ENCODE peak calls at places on chromosomes 2 and 18, in five cellular contexts. J is AG10803, A is spleen, E is Peyer's patch, H is colonic mucosa. B is an unnamed sample.
A peak's percentile ranks its signal among the peaks of the same experiment; 100 is the strongest.

GRCh38 chr2:18345848-18346247 is 214.6 kb downstream of the RDH14 start:
- DNase-seq in J (peak; percentile 23), A (no peak), E (no peak), H (no peak), B (peak; percentile 47)

GRCh38 chr2:131400849-131401248 is 36.9 kb upstream of the RAB6D start:
- DNase-seq in H (no peak), E (no peak), A (no peak), J (no peak), B (no peak)

GRCh38 chr2:104702026-104702425 is 151.9 kb upstream of the POU3F3 start:
- DNase-seq in A (no peak), H (no peak), J (no peak), E (no peak), B (no peak)

GRCh38 chr2:166464187-166464586 is 29.9 kb downstream of the SCN7A start:
- DNase-seq in J (no peak), H (no peak), A (no peak), E (no peak), B (peak; percentile 0)

GRCh38 chr2:173076557-173077345 is 1.1 kb downstream of the MAP3K20 start:
- DNase-seq in J (peak; percentile 46), E (peak; percentile 21), A (peak; percentile 87), H (peak; percentile 49), B (peak; percentile 71)

GRCh38 chr18:70450658-70451253 is 161.9 kb downstream of the SOCS6 start:
- DNase-seq in J (peak; percentile 14), A (no peak), H (no peak), E (no peak), B (peak; percentile 56)

GRCh38 chr2:28934769-28935168 is 40.3 kb downstream of the WDR43 start:
- DNase-seq in E (no peak), A (no peak), J (no peak), H (no peak), B (no peak)

GRCh38 chr2:158729873-158730620 is 65.1 kb upstream of the DAPL1 start:
- DNase-seq in E (no peak), A (no peak), J (no peak), H (no peak), B (no peak)

GRCh38 chr18:35511833-35512232 is 14.1 kb upstream of the INO80C start:
- DNase-seq in J (no peak), E (no peak), H (peak; percentile 9), A (no peak), B (no peak)

GRCh38 chr2:143629344-143629743 is 500.1 kb downstream of the ARHGAP15 start:
- DNase-seq in J (peak; percentile 58), E (no peak), A (no peak), H (no peak), B (no peak)

GRCh38 chr18:58180738-58181353 is 136.8 kb downstream of the NEDD4L start:
- DNase-seq in E (peak; percentile 56), H (peak; percentile 78), J (peak; percentile 33), A (no peak), B (peak; percentile 62)

GRCh38 chr18:8826514-8826913 is 121.2 kb downstream of the MTCL1 start:
- DNase-seq in E (no peak), J (no peak), A (no peak), H (no peak), B (no peak)

GRCh38 chr18:34548973-34549294 is 161.2 kb upstream of the DTNA start:
- DNase-seq in H (no peak), E (no peak), A (no peak), J (no peak), B (no peak)

GRCh38 chr2:3219536-3219935 is 158.1 kb downstream of the EIPR1 start:
- DNase-seq in E (no peak), J (no peak), A (no peak), H (no peak), B (no peak)

GRCh38 chr2:10414000-10414451 is 34.1 kb downstream of the ODC1 start:
- DNase-seq in A (no peak), J (peak; percentile 43), E (peak; percentile 51), H (peak; percentile 79), B (peak; percentile 33)

GRCh38 chr2:48400553-48401179 is 129.3 kb upstream of the STON1 start:
- DNase-seq in E (no peak), A (no peak), H (no peak), J (no peak), B (no peak)

GRCh38 chr2:200130762-200131166 is 175.4 kb downstream of the MAIP1 start:
- DNase-seq in A (no peak), E (no peak), H (no peak), J (no peak), B (no peak)

GRCh38 chr2:46387292-46387691 is 90.1 kb downstream of the EPAS1 start:
- DNase-seq in J (no peak), E (no peak), A (no peak), H (no peak), B (no peak)

GRCh38 chr2:71578665-71579371 is 125.5 kb downstream of the DYSF start:
- DNase-seq in E (no peak), A (no peak), J (peak; percentile 59), H (no peak), B (peak; percentile 44)

GRCh38 chr2:241309684-241310117 is 5.8 kb downstream of the HDLBP start:
- DNase-seq in J (peak; percentile 58), H (no peak), E (peak; percentile 64), A (peak; percentile 80), B (peak; percentile 42)

GRCh38 chr2:154952346-154953010 is 254.0 kb downstream of the KCNJ3 start:
- DNase-seq in E (no peak), H (no peak), J (no peak), A (no peak), B (no peak)

GRCh38 chr2:212831671-212832199 is 293.1 kb upstream of the ERBB4 start:
- DNase-seq in H (no peak), J (no peak), A (peak; percentile 71), E (no peak), B (no peak)

GRCh38 chr2:14778015-14778414 is 145.5 kb downstream of the LRATD1 start:
- DNase-seq in E (no peak), H (no peak), J (peak; percentile 74), A (no peak), B (no peak)

GRCh38 chr2:2142350-2142749 is 188.7 kb downstream of the MYT1L start:
- DNase-seq in A (no peak), E (no peak), J (no peak), H (no peak), B (no peak)
- TF ChIP-seq CTCF in A (no peak), E (no peak), J (no peak), H (no peak), B (no peak)

DNA sequence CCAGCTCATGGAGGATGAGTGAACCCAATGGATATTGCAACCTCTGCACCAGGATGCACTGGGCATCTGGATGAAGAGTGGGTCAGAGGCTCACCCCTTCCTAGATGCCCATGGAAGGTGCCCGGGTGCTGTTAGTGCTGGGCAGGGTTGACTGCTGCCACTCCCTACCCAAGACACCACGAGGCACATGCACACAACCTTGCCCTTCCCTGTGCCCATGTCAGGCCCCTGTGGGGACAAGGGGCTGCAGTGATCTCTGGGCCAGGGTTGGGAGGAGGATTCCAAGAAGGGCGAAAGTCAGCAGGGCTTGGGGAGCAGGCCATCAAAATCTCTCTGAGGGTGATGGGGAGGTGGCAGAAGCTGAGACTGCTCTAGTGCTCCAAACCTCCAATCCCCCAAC is 309.7 kb upstream of the ST6GAL2 start:
- DNase-seq in A (no peak), H (no peak), J (no peak), E (no peak), B (no peak)
- H3K4me3 ChIP-seq in A (no peak overlapping the region), H (no peak overlapping the region), J (no peak overlapping the region), E (no peak overlapping the region), B (no peak overlapping the region)

GRCh38 chr2:65434592-65435241 is 2.3 kb upstream of the SPRED2 start:
- DNase-seq in H (no peak), A (no peak), J (no peak), E (no peak), B (no peak)

GRCh38 chr2:65430515-65431416 is 1.6 kb downstream of the SPRED2 start:
- DNase-seq in J (peak; percentile 54), A (peak; percentile 92), E (peak; percentile 64), H (peak; percentile 77), B (peak; percentile 39)

GRCh38 chr2:65429799-65430514 is 2.4 kb downstream of the SPRED2 start:
- DNase-seq in H (peak; percentile 65), E (no peak), J (peak; percentile 9), A (no peak), B (peak; percentile 33)

GRCh38 chr2:65432227-65433190 is at the start of gene SPRED2:
- DNase-seq in E (peak; percentile 75), H (peak; percentile 92), A (peak; percentile 92), J (peak; percentile 98), B (peak; percentile 97)

GRCh38 chr2:65431417-65432226 is 777 bp downstream of the SPRED2 start:
- DNase-seq in H (peak; percentile 59), J (peak; percentile 29), E (peak; percentile 57), A (peak; percentile 89), B (peak; percentile 39)
- TF ChIP-seq CTCF in H (no peak), J (no peak), E (no peak), A (no peak), B (no peak)

DNA sequence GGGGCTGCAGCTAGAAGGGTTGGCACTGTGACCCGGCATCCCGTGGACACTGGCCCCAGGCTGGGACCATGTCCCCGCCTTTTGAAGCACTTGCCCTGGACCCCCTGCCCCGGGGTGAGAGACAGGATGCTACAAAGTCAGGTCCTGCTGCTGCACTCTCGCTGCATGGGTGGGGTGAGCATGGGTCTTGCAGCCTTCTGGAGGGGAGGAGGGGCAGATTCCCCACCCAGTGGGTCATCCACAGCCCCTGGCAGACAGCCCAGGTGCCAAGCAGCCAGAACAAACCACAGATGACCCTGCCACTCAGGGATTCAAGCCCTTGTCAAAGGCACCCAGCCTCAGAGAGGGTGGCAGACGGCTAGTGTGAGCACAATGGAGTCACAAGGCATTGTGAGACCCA is 5.7 kb upstream of the NMUR1 start:
- DNase-seq in E (no peak), H (no peak), A (no peak), J (no peak), B (no peak)
- H3K4me3 ChIP-seq in E (no peak overlapping the region), H (no peak overlapping the region), A (no peak overlapping the region), J (no peak overlapping the region), B (no peak overlapping the region)

DNA sequence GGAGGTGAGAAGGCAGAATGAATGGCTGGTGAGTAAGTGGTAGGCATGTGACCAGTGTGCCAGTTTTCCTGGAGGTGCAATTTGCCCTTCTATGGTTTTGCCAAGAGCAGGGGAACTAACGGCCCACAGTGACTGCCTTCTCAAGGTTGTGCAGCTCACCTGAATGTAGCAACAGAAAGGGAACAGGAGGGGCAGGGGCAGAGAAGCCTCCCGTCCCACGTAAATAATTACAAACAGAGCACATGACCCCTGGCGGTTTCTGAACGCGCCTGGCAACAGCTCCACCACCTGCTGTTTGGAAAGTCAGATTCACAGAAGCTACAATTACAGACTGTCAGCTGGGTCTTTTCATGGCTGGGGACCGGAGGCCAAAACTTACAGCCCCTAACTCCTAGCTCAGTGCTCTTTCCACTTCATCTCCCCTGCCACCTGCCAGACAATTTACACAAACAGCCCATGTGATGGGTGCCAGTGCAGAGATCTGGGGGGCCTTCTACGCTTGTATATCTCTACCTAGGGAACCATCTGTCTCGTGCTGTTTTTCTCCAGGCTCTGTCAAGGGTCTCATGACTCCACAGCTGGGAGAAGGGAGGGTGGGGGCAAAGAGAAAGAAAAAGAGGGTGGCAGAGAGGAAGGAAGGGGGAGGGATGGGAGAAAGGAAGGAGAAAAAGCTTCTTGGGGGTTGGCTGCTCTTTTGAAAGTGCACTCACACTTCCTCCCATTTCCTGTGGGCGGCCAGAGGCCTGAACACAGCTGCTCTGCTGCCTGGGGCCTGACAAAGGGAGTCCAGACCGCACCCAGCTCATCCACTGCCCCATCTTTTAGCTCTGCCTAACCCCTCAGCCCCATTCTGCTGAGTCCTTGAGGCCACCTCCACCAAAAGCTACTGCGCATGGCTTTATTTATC is 69.5 kb downstream of the POLR1A start:
- DNase-seq in A (peak; percentile 94), E (peak; percentile 89), J (peak; percentile 83), H (peak; percentile 67), B (peak; percentile 79)
- TF ChIP-seq CTCF in A (peak; percentile 61), E (peak; percentile 32), J (peak; percentile 53), H (no peak), B (peak; percentile 74)

GRCh38 chr2:234493117-234493516 is 3.8 kb downstream of the ARL4C start:
- DNase-seq in A (no peak), E (no peak), J (no peak), H (no peak), B (peak; percentile 17)
- H3K4me3 ChIP-seq in A (peak overlapping the region; percentile 82), E (no peak overlapping the region), J (peak overlapping the region; percentile 97), H (peak overlapping the region; percentile 50), B (peak overlapping the region; percentile 94)

B was measured in fibroblast of the aortic adventitia.